ENCODE peak calls at places on chromosomes 7 and 10, in six cellular contexts. Y, P, M, C, J and L are unnamed samples.

GRCh38 chr7:22569586-22570321 is 69.8 kb upstream of the STEAP1B start:
- DNase-seq in Y (no peak), P (no peak), M (no peak), C (no peak), J (no peak), L (peak)

GRCh38 chr7:69049341-69049740 is 548.9 kb upstream of the AUTS2 start:
- DNase-seq in Y (no peak), P (no peak), M (no peak), C (no peak), J (no peak), L (no peak)

GRCh38 chr7:51077951-51078350 is 238.7 kb downstream of the COBL start:
- DNase-seq in Y (no peak), P (no peak), M (no peak), C (no peak), J (no peak), L (no peak)

GRCh38 chr10:43292745-43293676 is 26.1 kb upstream of the RASGEF1A start:
- DNase-seq in Y (peak), P (peak), M (peak), C (peak), J (peak), L (peak)

GRCh38 chr7:29105191-29105590 is 41.1 kb downstream of the CPVL start:
- DNase-seq in Y (no peak), P (no peak), M (no peak), C (no peak), J (no peak), L (peak)

GRCh38 chr7:106258789-106259188 is 26.0 kb downstream of the NAMPT start:
- DNase-seq in Y (no peak), P (no peak), M (no peak), C (no peak), J (no peak), L (no peak)

GRCh38 chr7:123548406-123548805 is 9.2 kb downstream of the NDUFA5 start:
- DNase-seq in Y (no peak), P (no peak), M (no peak), C (no peak), J (no peak), L (no peak)

GRCh38 chr10:13633689-13634088 is 46.9 kb downstream of the PRPF18 start:
- DNase-seq in Y (peak), P (peak), M (no peak), C (peak), J (peak), L (no peak)

GRCh38 chr7:142770720-142771352 is at the start of gene PRSS2:
- DNase-seq in Y (no peak), P (no peak), M (no peak), C (no peak), J (no peak), L (no peak)

GRCh38 chr7:105024734-105025133 is 10.7 kb downstream of the KMT2E start:
- DNase-seq in Y (no peak), P (no peak), M (no peak), C (no peak), J (no peak), L (peak)

GRCh38 chr7:40047661-40048060 is 86.8 kb downstream of the MPLKIP start:
- DNase-seq in Y (no peak), P (no peak), M (no peak), C (no peak), J (no peak), L (peak)

GRCh38 chr7:149729983-149730801 is 43.2 kb downstream of the ZNF467 start:
- DNase-seq in Y (peak), P (no peak), M (no peak), C (no peak), J (no peak), L (no peak)

GRCh38 chr7:82507976-82508677 is 64.5 kb upstream of the CACNA2D1 start:
- DNase-seq in Y (no peak), P (peak), M (no peak), C (no peak), J (no peak), L (no peak)

GRCh38 chr10:124641282-124642075 is 102.7 kb downstream of the FAM53B start:
- DNase-seq in Y (peak), P (no peak), M (no peak), C (peak), J (no peak), L (no peak)

GRCh38 chr10:964321-964987 is 23.8 kb upstream of the GTPBP4 start:
- DNase-seq in Y (no peak), P (no peak), M (no peak), C (no peak), J (no peak), L (peak)

GRCh38 chr10:128484041-128484440 is 357.8 kb upstream of the MKI67 start:
- DNase-seq in Y (no peak), P (no peak), M (no peak), C (no peak), J (no peak), L (no peak)

GRCh38 chr10:81136261-81136660 is 598.6 kb downstream of the SH2D4B start:
- DNase-seq in Y (no peak), P (no peak), M (no peak), C (no peak), J (no peak), L (no peak)

GRCh38 chr10:104835422-104835821 is 194.3 kb downstream of the SORCS3 start:
- DNase-seq in Y (peak), P (no peak), M (no peak), C (no peak), J (no peak), L (no peak)

GRCh38 chr10:90197766-90198165 is 496.4 kb downstream of the KIF20B start:
- DNase-seq in Y (no peak), P (no peak), M (no peak), C (no peak), J (no peak), L (peak)

GRCh38 chr7:140200102-140200989 is 23.6 kb upstream of the KDM7A start:
- DNase-seq in Y (no peak), P (no peak), M (no peak), C (peak), J (no peak), L (peak)

GRCh38 chr7:131249003-131249402 is 78.7 kb upstream of the MKLN1 start:
- DNase-seq in Y (no peak), P (no peak), M (no peak), C (no peak), J (no peak), L (peak)

GRCh38 chr7:27174077-27175004 is at the start of gene HOXA10:
- DNase-seq in Y (no peak), P (peak), M (no peak), C (no peak), J (no peak), L (peak)

GRCh38 chr10:48470893-48471805 is 133.7 kb downstream of the ARHGAP22 start:
- DNase-seq in Y (no peak), P (no peak), M (no peak), C (peak), J (no peak), L (no peak)

GRCh38 chr7:150979706-150980390 is 1.7 kb upstream of the KCNH2 start:
- DNase-seq in Y (no peak), P (no peak), M (no peak), C (no peak), J (no peak), L (no peak)
- H3K4me2 ChIP-seq in Y (no peak), P (peak), M (peak), C (peak), J (peak), L (no peak)

DNA sequence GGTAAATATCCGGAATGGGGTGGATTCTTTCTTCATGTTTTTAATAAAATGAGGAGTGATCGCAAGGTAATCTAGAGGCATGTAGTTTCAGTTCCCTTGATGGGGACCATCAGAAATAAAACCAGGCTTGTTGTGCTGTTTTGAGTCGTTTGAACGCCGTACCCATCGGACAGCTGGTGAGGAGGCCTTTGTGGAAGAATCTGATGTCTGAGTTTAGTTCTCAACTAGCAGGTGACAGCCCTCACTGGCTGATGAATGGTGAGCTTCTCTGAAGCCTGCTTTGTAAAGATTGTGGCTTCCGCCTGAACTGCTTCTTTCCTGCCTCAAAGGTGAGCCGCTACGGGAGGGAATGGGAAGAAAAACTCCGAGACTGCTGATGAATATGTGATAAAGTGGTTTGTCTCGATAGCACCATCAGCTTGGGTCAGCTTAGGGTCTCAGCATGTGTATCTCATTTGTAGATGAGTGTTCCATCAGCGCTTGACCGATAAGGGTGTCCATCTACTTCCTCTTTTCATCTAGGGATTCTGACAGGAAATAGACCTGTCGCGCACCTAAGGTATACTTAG is 977 bp downstream of the TMEM248 start:
- DNase-seq in Y (peak), P (peak), M (no peak), C (peak), J (peak), L (peak)
- H2AFZ ChIP-seq in Y (peak), P (peak), M (peak), C (peak), J (peak), L (no peak)

GRCh38 chr10:132666733-132667612 is 119.0 kb downstream of the NKX6-2 start:
- DNase-seq in Y (peak), P (no peak), M (no peak), C (no peak), J (peak), L (peak)
- H3K4me2 ChIP-seq in Y (peak), P (no peak), M (no peak), C (no peak), J (no peak), L (peak)

GRCh38 chr10:11796439-11796838 is 26.7 kb upstream of the PROSER2 start:
- DNase-seq in Y (no peak), P (no peak), M (no peak), C (no peak), J (no peak), L (no peak)

GRCh38 chr10:11797281-11797680 is 25.9 kb upstream of the PROSER2 start:
- DNase-seq in Y (no peak), P (no peak), M (no peak), C (no peak), J (no peak), L (no peak)

GRCh38 chr10:11799736-11800080 is 23.4 kb upstream of the PROSER2 start:
- DNase-seq in Y (no peak), P (no peak), M (no peak), C (no peak), J (no peak), L (no peak)

GRCh38 chr10:11797847-11798633 is 25.1 kb upstream of the PROSER2 start:
- DNase-seq in Y (no peak), P (no peak), M (no peak), C (no peak), J (no peak), L (no peak)

GRCh38 chr10:11798862-11799735 is 24.1 kb upstream of the PROSER2 start:
- DNase-seq in Y (peak), P (peak), M (no peak), C (no peak), J (peak), L (no peak)
- H2AFZ ChIP-seq in Y (peak), P (peak), M (peak), C (peak), J (no peak), L (no peak)

GRCh38 chr10:110770243-110770642 is 101.5 kb upstream of the PDCD4 start:
- DNase-seq in Y (no peak), P (no peak), M (no peak), C (no peak), J (no peak), L (no peak)
- H3K4me2 ChIP-seq in Y (no peak), P (no peak), M (no peak), C (no peak), J (no peak), L (no peak)

GRCh38 chr10:102832987-102833386 is 4.2 kb downstream of the CYP17A1 start:
- DNase-seq in Y (no peak), P (no peak), M (no peak), C (no peak), J (no peak), L (no peak)
- H2AFZ ChIP-seq in Y (no peak), P (no peak), M (no peak), C (no peak), J (no peak), L (no peak)

GRCh38 chr7:128422856-128423255 is 13.1 kb upstream of the IMPDH1 start:
- DNase-seq in Y (no peak), P (no peak), M (no peak), C (no peak), J (no peak), L (no peak)
- H3K4me2 ChIP-seq in Y (no peak), P (no peak), M (no peak), C (no peak), J (no peak), L (no peak)